ENCODE peak calls at places on chromosomes 13 and 19, in six cellular contexts. S, W, Y, G, I and M are unnamed samples.

GRCh38 chr19:12664406-12665280 is 1.9 kb downstream of the MAN2B1 start:
- DNase-seq in S (no peak), W (peak; percentile 52), Y (no peak), G (no peak), I (no peak), M (no peak)

GRCh38 chr13:94896238-94896637 is 183.9 kb upstream of the SOX21 start:
- DNase-seq in W (no peak), I (no peak), Y (no peak), G (no peak), S (no peak), M (no peak)

GRCh38 chr19:862529-863304 is 3.3 kb downstream of the CFD start:
- DNase-seq in S (peak; percentile 65), I (peak; percentile 84), Y (peak; percentile 47), W (peak; percentile 79), G (peak; percentile 82), M (peak; percentile 78)

GRCh38 chr19:36090930-36091695 is 19.8 kb upstream of the OVOL3 start:
- DNase-seq in W (no peak), Y (no peak), S (no peak), I (no peak), G (no peak), M (no peak)

GRCh38 chr13:32911506-32911905 is 104.7 kb upstream of the KL start:
- DNase-seq in Y (no peak), W (peak; percentile 14), S (peak; percentile 32), I (no peak), G (no peak), M (no peak)

GRCh38 chr19:8163781-8164180 is 14.4 kb upstream of the FBN3 start:
- DNase-seq in I (no peak), Y (no peak), S (peak; percentile 63), W (no peak), G (no peak), M (no peak)

GRCh38 chr19:34120846-34121639 is 51.3 kb upstream of the LSM14A start:
- DNase-seq in I (no peak), G (no peak), W (peak; percentile 23), Y (no peak), S (peak; percentile 48), M (no peak)

GRCh38 chr13:100214886-100215285 is 126.0 kb downstream of the PCCA start:
- DNase-seq in S (no peak), G (no peak), Y (no peak), I (no peak), W (no peak), M (no peak)

GRCh38 chr13:113059891-113060290 is 45.7 kb upstream of the F7 start:
- DNase-seq in G (no peak), I (no peak), S (no peak), Y (no peak), W (no peak), M (no peak)

GRCh38 chr13:43368003-43368402 is 344.6 kb downstream of the DNAJC15 start:
- DNase-seq in S (peak; percentile 22), Y (no peak), I (no peak), W (no peak), G (no peak), M (no peak)

GRCh38 chr13:44493213-44493812 is 82.8 kb downstream of the TSC22D1 start:
- DNase-seq in G (no peak), I (no peak), Y (no peak), S (no peak), W (no peak), M (no peak)

GRCh38 chr13:113582841-113583631 is 1.5 kb upstream of the TFDP1 start:
- DNase-seq in Y (no peak), G (peak; percentile 13), S (peak; percentile 26), W (no peak), I (peak; percentile 59), M (no peak)

GRCh38 chr19:35757231-35757748 is 461 bp upstream of the HSPB6 start:
- DNase-seq in S (peak; percentile 92), I (peak; percentile 78), Y (peak; percentile 91), W (peak; percentile 73), G (peak; percentile 95), M (peak; percentile 86)

GRCh38 chr19:7902796-7903243 is 857 bp upstream of the MAP2K7 start:
- DNase-seq in S (no peak), Y (no peak), W (no peak), I (no peak), G (no peak), M (no peak)

GRCh38 chr13:106963151-106963550 is 395.2 kb upstream of the ARGLU1 start:
- DNase-seq in W (no peak), G (no peak), Y (no peak), S (no peak), I (no peak), M (no peak)

GRCh38 chr19:11948646-11949045 is 16.2 kb upstream of the ZNF763 start:
- DNase-seq in Y (no peak), I (no peak), W (no peak), S (no peak), G (no peak), M (no peak)

GRCh38 chr19:2484178-2484937 is 8.4 kb downstream of the GADD45B start:
- DNase-seq in G (no peak), S (no peak), I (no peak), W (no peak), Y (no peak), M (no peak)

GRCh38 chr19:2482354-2483038 is 6.6 kb downstream of the GADD45B start:
- DNase-seq in Y (no peak), I (no peak), G (no peak), W (no peak), S (no peak), M (no peak)

GRCh38 chr19:2483484-2484151 is 7.7 kb downstream of the GADD45B start:
- DNase-seq in W (no peak), Y (no peak), G (no peak), S (no peak), I (no peak), M (no peak)

GRCh38 chr19:2481466-2481865 is 5.5 kb downstream of the GADD45B start:
- DNase-seq in W (no peak), I (no peak), Y (no peak), G (no peak), S (no peak), M (peak; percentile 55)

DNA sequence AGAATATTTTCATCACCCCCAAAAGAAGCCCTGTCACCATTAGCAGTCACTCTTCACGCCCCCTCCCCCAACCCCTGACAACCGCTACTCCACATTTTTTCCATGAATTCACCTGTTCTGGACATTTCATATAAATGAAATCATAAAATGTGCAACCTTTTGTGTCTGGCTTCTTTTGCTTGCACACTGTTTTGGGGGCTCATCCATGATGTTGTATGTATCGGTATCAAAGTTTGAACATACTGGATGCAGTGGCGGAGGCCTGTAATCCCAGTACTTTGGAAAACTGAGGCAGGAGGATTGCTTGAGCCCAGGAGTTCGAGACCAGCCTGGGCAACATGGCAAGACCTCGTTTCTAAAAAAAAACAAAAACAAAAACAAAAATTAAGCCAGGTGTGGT is 7.2 kb downstream of the GADD45B start:
- DNase-seq in I (no peak), Y (no peak), W (no peak), G (no peak), S (no peak), M (no peak)
- H3K4me1 ChIP-seq in I (peaks cover 2% of the 10 kb centered on the region), Y (peaks cover 12% of the 10 kb centered on the region), W (peaks cover 9% of the 10 kb centered on the region), G (peaks cover 4% of the 10 kb centered on the region), S (peaks cover 12% of the 10 kb centered on the region), M (peaks cover 11% of the 10 kb centered on the region)

GRCh38 chr19:49985926-49986325 is 25.0 kb upstream of the SIGLEC11 start:
- DNase-seq in G (no peak), W (no peak), S (no peak), Y (no peak), I (no peak), M (no peak)

GRCh38 chr19:49984491-49984890 is 23.5 kb upstream of the SIGLEC11 start:
- DNase-seq in W (no peak), S (no peak), G (no peak), I (no peak), Y (no peak), M (no peak)

GRCh38 chr19:49986354-49986753 is 25.4 kb upstream of the SIGLEC11 start:
- DNase-seq in G (no peak), W (no peak), I (no peak), S (no peak), Y (no peak), M (no peak)

GRCh38 chr19:49981603-49982593 is 20.9 kb upstream of the SIGLEC11 start:
- DNase-seq in I (no peak), W (no peak), Y (no peak), S (peak; percentile 71), G (no peak), M (no peak)

DNA sequence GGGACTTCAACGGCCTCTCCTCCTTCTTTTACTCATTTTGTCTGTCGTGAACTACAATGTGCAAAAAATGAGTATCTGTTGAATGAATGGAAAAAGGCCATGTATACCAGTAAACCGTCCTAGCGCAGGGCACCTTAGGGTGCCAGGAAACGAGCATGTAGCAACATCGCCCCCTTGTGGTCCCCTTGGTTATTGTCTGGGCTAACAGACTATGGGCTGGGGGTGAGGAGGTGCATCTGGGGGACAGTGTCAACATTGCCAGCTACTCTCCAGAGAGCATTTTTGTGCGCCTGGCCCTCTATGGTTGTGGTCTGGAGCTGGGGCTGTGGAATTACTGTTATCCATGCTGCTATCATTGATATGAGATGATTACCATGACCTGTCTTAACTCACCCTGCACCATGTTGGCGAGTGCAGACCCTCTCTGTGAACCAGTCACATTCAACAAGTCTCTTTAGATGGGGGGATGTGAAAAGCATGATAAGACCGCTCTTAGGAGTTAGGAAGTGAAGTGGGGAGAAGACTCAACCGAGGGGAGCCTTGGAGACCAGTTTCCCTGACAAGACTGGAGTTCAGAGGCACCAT is 22.8 kb upstream of the SIGLEC11 start:
- DNase-seq in S (peak; percentile 58), G (peak; percentile 81), Y (peak; percentile 33), W (peak; percentile 73), I (peak; percentile 85), M (peak; percentile 74)
- H3K36me3 ChIP-seq in S (no peaks in the 10 kb centered on the region), G (no peaks in the 10 kb centered on the region), Y (no peaks in the 10 kb centered on the region), W (peaks cover 4% of the 10 kb centered on the region), I (no peaks in the 10 kb centered on the region), M (peaks cover 60% of the 10 kb centered on the region)

GRCh38 chr13:87255394-87255793 is 415.8 kb upstream of the SLITRK5 start:
- DNase-seq in S (no peak), Y (no peak), G (no peak), I (no peak), W (no peak), M (no peak)

DNA sequence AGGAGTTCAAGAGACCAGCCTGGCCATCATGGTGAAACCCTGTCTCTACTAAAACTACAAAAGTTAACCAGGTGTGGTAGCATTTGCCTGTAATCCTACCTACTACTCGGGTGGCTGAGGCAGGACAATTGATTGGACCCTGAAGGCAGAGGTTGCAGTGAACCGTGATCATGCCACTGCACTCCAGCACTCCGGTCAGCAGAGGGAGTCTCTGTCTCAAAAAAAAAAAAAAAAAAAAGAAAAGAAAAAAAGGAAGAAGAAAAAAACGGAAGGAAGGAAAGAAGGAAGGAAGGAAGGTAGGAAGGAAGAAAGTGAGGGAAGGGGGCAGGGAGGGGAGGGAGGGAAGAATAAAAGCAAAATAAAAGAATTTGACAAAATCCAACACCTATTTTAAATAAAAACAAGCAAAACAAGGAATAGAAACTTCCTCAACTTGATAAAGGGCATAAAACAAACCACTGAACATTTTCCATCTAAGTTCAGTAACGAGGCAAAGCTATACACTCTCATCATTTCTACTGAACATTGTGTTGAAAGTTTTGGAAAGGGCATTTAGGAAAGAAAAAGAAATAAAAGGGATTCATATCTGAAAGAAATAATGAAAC is 411.6 kb upstream of the SLITRK5 start:
- DNase-seq in Y (no peak), W (peak; percentile 24), G (no peak), I (no peak), S (peak; percentile 43), M (no peak)
- TF ChIP-seq CTCF in Y (no peak), W (no peak), G (no peak), I (no peak), S (peak; percentile 49), M (no peak)

DNA sequence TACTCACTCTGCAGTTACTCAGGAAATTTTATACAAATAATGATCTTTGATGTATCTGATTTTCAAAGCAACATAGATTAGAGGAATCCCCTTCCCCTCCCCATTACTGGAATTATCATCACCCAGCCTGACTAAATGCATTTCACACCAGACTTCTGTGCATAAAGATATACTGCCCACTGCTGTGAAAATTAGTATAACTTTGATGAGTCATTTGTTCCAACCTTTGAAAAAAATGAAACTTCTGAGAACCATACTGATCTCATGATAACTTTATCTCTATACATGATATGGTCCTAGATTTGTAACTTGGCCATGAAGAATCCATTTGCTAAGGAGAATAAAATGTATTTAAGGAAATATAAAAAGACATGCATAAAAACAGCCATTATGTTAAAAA is 63.9 kb downstream of the GPC6 start:
- DNase-seq in I (no peak), S (peak; percentile 12), G (no peak), Y (no peak), W (no peak), M (no peak)
- H3K4me1 ChIP-seq in I (no peaks in the 10 kb centered on the region), S (no peaks in the 10 kb centered on the region), G (peaks cover 2% of the 10 kb centered on the region), Y (no peaks in the 10 kb centered on the region), W (no peaks in the 10 kb centered on the region), M (no peaks in the 10 kb centered on the region)